ENCODE peak calls at places on chromosomes 6 and 20, in eight cellular contexts. K is neural crest cell, J is 8988T, C is A549, L is T-helper 9 cell, A is T-helper 17 cell, E is LoVo, F is iPS-NIHi11. T is an unnamed sample.

GRCh38 chr6:46090115-46091079 is 39.4 kb upstream of the ENPP4 start:
- DNase-seq in K (peak; percentile 36), J (peak; percentile 24), C (peak; percentile 33), L (peak; percentile 32), A (no peak), E (peak; percentile 72), F (peak; percentile 74), T (peak; percentile 23)

GRCh38 chr20:21504323-21504722 is 9.5 kb downstream of the NKX2-2 start:
- DNase-seq in K (no peak), J (no peak), C (no peak), L (no peak), A (no peak), E (no peak), F (no peak), T (no peak)

GRCh38 chr6:104428201-104428600 is 431.5 kb downstream of the HACE1 start:
- DNase-seq in K (no peak), J (no peak), C (no peak), L (no peak), A (no peak), E (no peak), F (no peak), T (no peak)

GRCh38 chr6:36759177-36759757 is 61.6 kb downstream of the RAB44 start:
- DNase-seq in K (peak; percentile 92), J (peak; percentile 97), C (peak; percentile 69), L (peak; percentile 82), A (peak; percentile 80), E (peak; percentile 81), F (peak; percentile 95), T (peak; percentile 70)

GRCh38 chr6:130365166-130366010 is 429 bp upstream of the TMEM200A start:
- DNase-seq in K (peak; percentile 83), J (no peak), C (peak; percentile 12), L (peak; percentile 32), A (peak; percentile 36), E (peak; percentile 79), F (peak; percentile 86), T (peak; percentile 23)

GRCh38 chr6:151242420-151242841 is 2.7 kb downstream of the AKAP12 start:
- DNase-seq in K (no peak), J (no peak), C (no peak), L (no peak), A (no peak), E (no peak), F (no peak), T (no peak)

GRCh38 chr6:157599191-157599590 is 218.2 kb downstream of the ZDHHC14 start:
- DNase-seq in K (no peak), J (no peak), C (no peak), L (no peak), A (no peak), E (no peak), F (no peak), T (no peak)

GRCh38 chr6:14921170-14921569 is 324.7 kb upstream of the JARID2 start:
- DNase-seq in K (peak; percentile 40), J (no peak), C (no peak), L (no peak), A (no peak), E (no peak), F (no peak), T (no peak)

GRCh38 chr6:109998159-109998785 is 20.2 kb downstream of the GPR6 start:
- DNase-seq in K (no peak), J (no peak), C (no peak), L (no peak), A (no peak), E (no peak), F (peak; percentile 60), T (no peak)

GRCh38 chr6:45686841-45687569 is 309.3 kb upstream of the SUPT3H start:
- DNase-seq in K (no peak), J (no peak), C (no peak), L (no peak), A (no peak), E (no peak), F (no peak), T (no peak)